ENCODE peak calls at places on chromosomes 13 and 19, in nine cellular contexts. B is HepG2, Q is K562, I is upper lobe of left lung, U is heart left ventricle, G is body of pancreas, D is right lobe of liver, E is IMR-90, N is HCT116. L is an unnamed sample. For H3K36me3 and H3K4me1, the result is how much of the 10 kb centered on the place peaks cover.

GRCh38 chr13:73079359-73079758 is 20.6 kb downstream of the KLF5 start:
- ATAC-seq in E (no peak), I (no peak), N (no peak), U (no peak), Q (no peak), G (no peak), D (no peak), B (no peak), L (no peak)

GRCh38 chr19:34475026-34475974 is 6.3 kb upstream of the WTIP start:
- ATAC-seq in N (no peak), U (no peak), I (peak), Q (no peak), B (no peak), G (no peak), D (no peak), E (peak), L (peak)

GRCh38 chr13:92967923-92968322 is 258.7 kb upstream of the GPC6 start:
- ATAC-seq in Q (no peak), I (no peak), B (peak), N (no peak), D (peak), E (peak), G (no peak), U (no peak), L (no peak)

GRCh38 chr19:34171539-34171876 is 796 bp upstream of the LSM14A start:
- ATAC-seq in U (no peak), Q (peak), G (no peak), B (no peak), I (peak), E (peak), N (peak), D (no peak), L (no peak)

GRCh38 chr13:105410602-105411001 is 1124.9 kb downstream of the EFNB2 start:
- ATAC-seq in E (no peak), G (no peak), I (no peak), D (peak), Q (no peak), U (no peak), B (peak), N (peak), L (no peak)

GRCh38 chr19:5707576-5708575 is 12.1 kb downstream of the LONP1 start:
- ATAC-seq in Q (peak), D (peak), N (peak), B (no peak), U (no peak), E (no peak), I (no peak), G (no peak), L (no peak)

GRCh38 chr19:44113784-44114390 is 688 bp downstream of the ZNF225 start:
- ATAC-seq in Q (peak), D (no peak), N (no peak), G (no peak), U (no peak), I (peak), E (no peak), B (peak), L (no peak)

GRCh38 chr13:96858133-96858826 is 136.0 kb downstream of the OXGR1 start:
- ATAC-seq in U (no peak), I (peak), B (no peak), G (no peak), Q (no peak), E (no peak), D (no peak), N (no peak), L (no peak)

GRCh38 chr19:6150289-6150688 is 14.8 kb downstream of the ACSBG2 start:
- ATAC-seq in E (no peak), D (no peak), U (no peak), B (no peak), Q (no peak), G (no peak), N (no peak), I (no peak), L (peak)

GRCh38 chr19:16462757-16463250 is 9.0 kb downstream of the EPS15L1 start:
- ATAC-seq in G (no peak), B (no peak), I (no peak), D (peak), Q (no peak), U (peak), E (no peak), N (peak), L (peak)

GRCh38 chr19:41910992-41911888 is 17.0 kb downstream of the ERFL start:
- ATAC-seq in E (no peak), I (no peak), N (no peak), G (no peak), D (no peak), U (no peak), Q (no peak), B (no peak), L (no peak)

GRCh38 chr13:51681037-51681678 is 96.9 kb downstream of the WDFY2 start:
- ATAC-seq in B (no peak), D (no peak), U (no peak), G (no peak), N (no peak), I (peak), Q (no peak), E (peak), L (no peak)

GRCh38 chr13:43939149-43939548 is 59.4 kb downstream of the LACC1 start:
- ATAC-seq in I (no peak), D (no peak), N (no peak), U (peak), E (no peak), B (no peak), G (no peak), Q (no peak), L (no peak)

GRCh38 chr13:50732712-50733111 is 110.8 kb downstream of the DLEU7 start:
- ATAC-seq in D (no peak), E (no peak), U (no peak), I (peak), N (no peak), Q (no peak), G (no peak), B (no peak), L (no peak)

GRCh38 chr19:53868091-53868891 is 608 bp downstream of the MYADM start:
- ATAC-seq in I (peak), B (peak), N (peak), D (peak), U (peak), E (peak), G (peak), Q (peak), L (peak)

GRCh38 chr19:17302391-17303166 is 646 bp downstream of the ABHD8 start:
- ATAC-seq in G (no peak), E (no peak), Q (no peak), I (peak), D (no peak), U (no peak), B (peak), N (no peak), L (no peak)

GRCh38 chr13:60226507-60226906 is 62.8 kb upstream of the DIAPH3 start:
- ATAC-seq in G (no peak), N (peak), D (peak), I (no peak), E (peak), U (no peak), B (peak), Q (peak), L (no peak)

GRCh38 chr13:23325191-23325590 is 108.3 kb downstream of the SACS start:
- ATAC-seq in I (no peak), U (no peak), N (no peak), B (no peak), D (no peak), Q (no peak), E (no peak), G (no peak), L (no peak)

GRCh38 chr13:113299951-113300350 is 2.9 kb downstream of the LAMP1 start:
- ATAC-seq in U (no peak), D (peak), N (no peak), I (no peak), G (no peak), Q (no peak), E (no peak), B (peak), L (no peak)

GRCh38 chr19:38678217-38678890 is 30.9 kb downstream of the ACTN4 start:
- ATAC-seq in I (no peak), G (no peak), E (no peak), N (no peak), B (no peak), Q (no peak), U (no peak), D (no peak), L (no peak)

GRCh38 chr13:110163020-110163658 is 143.8 kb downstream of the COL4A1 start:
- ATAC-seq in E (no peak), Q (no peak), B (no peak), U (no peak), N (no peak), I (no peak), D (no peak), G (no peak), L (no peak)

GRCh38 chr13:110170020-110170790 is 136.8 kb downstream of the COL4A1 start:
- ATAC-seq in G (no peak), D (no peak), U (no peak), E (no peak), Q (no peak), N (no peak), B (no peak), I (no peak), L (no peak)

GRCh38 chr13:110168999-110169933 is 137.7 kb downstream of the COL4A1 start:
- ATAC-seq in I (no peak), E (no peak), N (no peak), G (no peak), U (no peak), B (no peak), D (no peak), Q (no peak), L (no peak)

GRCh38 chr13:110164706-110165105 is 142.3 kb downstream of the COL4A1 start:
- ATAC-seq in D (no peak), B (no peak), N (no peak), I (no peak), G (no peak), E (no peak), U (no peak), Q (no peak), L (no peak)

GRCh38 chr13:110166598-110166997 is 140.4 kb downstream of the COL4A1 start:
- ATAC-seq in E (no peak), B (no peak), I (no peak), Q (no peak), U (no peak), G (no peak), D (no peak), N (no peak), L (no peak)
- H3K36me3 ChIP-seq in E (half or more), B (under half), I (under half), Q (under half), U (half or more), G (under half), D (under half), N (under half), L (half or more)

GRCh38 chr13:98584668-98585397 is 7.9 kb upstream of the STK24 start:
- ATAC-seq in G (no peak), D (no peak), U (no peak), N (no peak), B (peak), E (no peak), I (no peak), Q (no peak), L (no peak)

GRCh38 chr13:98585398-98585754 is 8.5 kb upstream of the STK24 start:
- ATAC-seq in U (no peak), Q (no peak), D (no peak), I (no peak), B (peak), N (no peak), G (no peak), E (no peak), L (no peak)

GRCh38 chr13:98581377-98581776 is 4.5 kb upstream of the STK24 start:
- ATAC-seq in E (no peak), D (no peak), I (no peak), U (no peak), N (no peak), B (no peak), Q (no peak), G (no peak), L (no peak)

GRCh38 chr13:98581971-98582702 is 5.2 kb upstream of the STK24 start:
- ATAC-seq in D (no peak), Q (no peak), G (no peak), N (no peak), I (peak), E (peak), B (no peak), U (no peak), L (no peak)

DNA sequence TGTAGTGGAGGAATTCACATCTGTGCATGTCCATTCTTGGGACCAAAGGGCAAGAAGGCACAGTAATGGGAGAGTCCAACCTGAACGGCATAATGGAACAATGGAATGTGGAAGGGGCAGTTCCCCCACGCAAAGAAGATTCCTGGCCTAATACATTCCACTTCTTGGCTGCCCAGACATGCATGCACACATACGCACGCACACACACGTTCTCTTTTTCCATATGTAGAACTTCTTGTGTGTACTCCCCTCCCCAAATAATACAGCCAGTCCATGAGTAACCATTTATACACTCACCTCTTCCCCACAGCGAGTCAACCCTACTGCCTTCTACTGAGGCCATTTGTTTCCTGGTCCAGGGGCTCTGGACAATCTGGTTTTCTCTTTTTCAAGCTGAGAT is 6.0 kb upstream of the STK24 start:
- ATAC-seq in I (no peak), N (peak), B (no peak), G (no peak), Q (no peak), U (no peak), E (no peak), D (no peak), L (no peak)
- H3K4me1 ChIP-seq in I (under half), N (under half), B (half or more), G (under half), Q (under half), U (under half), E (under half), D (under half), L (under half)

DNA sequence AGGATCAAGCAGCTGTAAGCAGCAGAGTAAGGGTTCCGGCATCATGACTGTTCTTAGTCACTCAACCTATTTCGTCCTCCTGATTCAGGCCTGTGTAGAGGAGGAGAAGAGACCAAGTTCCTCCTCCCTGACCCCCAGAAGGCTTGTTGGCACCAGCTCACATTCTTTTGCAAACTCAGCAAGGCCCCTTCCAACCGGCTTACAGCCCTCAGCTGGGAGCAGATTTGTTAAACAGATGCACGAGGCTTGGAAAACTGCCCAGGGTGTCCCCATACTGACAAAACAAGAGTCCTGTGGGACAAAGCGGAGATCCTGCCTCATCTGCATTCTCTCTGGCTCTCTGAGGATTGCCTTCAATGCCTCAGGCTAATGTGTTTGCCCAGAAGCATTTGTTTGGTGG is 113.2 kb upstream of the SOX21 start:
- ATAC-seq in E (no peak), I (peak), D (peak), N (no peak), Q (no peak), G (peak), B (no peak), U (peak), L (peak)
- TF ChIP-seq POLR2A in E (no peak), I (no peak), D (no peak), N (no peak), Q (no peak), G (no peak), B (no peak), U (no peak), L (no peak)

GRCh38 chr19:7822910-7823515 is 7.0 kb upstream of the EVI5L start:
- ATAC-seq in E (no peak), Q (no peak), G (no peak), N (no peak), B (no peak), U (no peak), I (no peak), D (no peak), L (no peak)

GRCh38 chr19:7820588-7820987 is 9.4 kb upstream of the EVI5L start:
- ATAC-seq in U (no peak), Q (no peak), G (no peak), I (no peak), D (no peak), N (no peak), E (no peak), B (no peak), L (no peak)

GRCh38 chr19:7818806-7819205 is 11.2 kb upstream of the EVI5L start:
- ATAC-seq in N (no peak), U (no peak), B (no peak), D (no peak), I (no peak), Q (no peak), E (no peak), G (no peak), L (no peak)

GRCh38 chr19:7817801-7818200 is 12.2 kb upstream of the EVI5L start:
- ATAC-seq in U (no peak), I (no peak), N (no peak), Q (no peak), D (no peak), E (no peak), B (no peak), G (no peak), L (no peak)

GRCh38 chr19:7819337-7819736 is 10.7 kb upstream of the EVI5L start:
- ATAC-seq in U (no peak), I (no peak), D (no peak), B (no peak), N (no peak), Q (no peak), E (no peak), G (no peak), L (no peak)
- H3K36me3 ChIP-seq in U (under half), I (under half), D (under half), B (under half), N (under half), Q (under half), E (under half), G (under half), L (under half)

DNA sequence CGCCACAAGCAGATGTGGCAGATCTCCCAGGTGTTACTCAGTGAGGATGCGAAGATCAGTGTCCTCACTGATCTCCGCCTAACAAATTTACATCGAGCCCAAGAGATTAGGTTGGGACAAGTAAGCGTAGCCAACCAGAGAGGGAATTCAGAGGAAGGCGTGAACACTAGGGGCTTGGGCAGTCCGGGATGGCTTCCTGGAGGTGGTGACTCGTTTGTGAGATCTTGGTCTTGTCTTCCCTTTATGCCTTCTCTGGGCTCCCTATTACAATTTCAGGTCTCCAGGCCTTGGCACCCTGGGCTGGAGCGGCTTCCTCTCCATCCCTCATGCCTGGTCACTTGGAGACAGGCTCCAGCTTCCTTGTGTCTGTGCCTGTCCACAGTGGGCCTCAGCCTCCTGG is 6.2 kb downstream of the SF3A2 start:
- ATAC-seq in B (no peak), N (no peak), D (no peak), G (no peak), Q (no peak), I (no peak), U (no peak), E (no peak), L (no peak)
- H3K4me1 ChIP-seq in B (half or more), N (under half), D (under half), G (half or more), Q (under half), I (half or more), U (half or more), E (under half), L (half or more)

L was measured in gastroesophageal sphincter.